ENCODE peak calls at places on chromosomes 4 and X, in five cellular contexts. A, B, X, L and S are unnamed samples. For H3K4me1, the result is how much of the 10 kb centered on the place peaks cover.

GRCh38 chr4:141464366-141464765 is 172.0 kb upstream of the IL15 start:
- DNase-seq in A (no peak), B (no peak), X (no peak), L (no peak), S (no peak)

GRCh38 chr4:85740431-85740861 is 265.5 kb downstream of the ARHGAP24 start:
- DNase-seq in A (no peak), B (no peak), X (peak), L (no peak), S (no peak)

GRCh38 chrX:39705299-39705698 is 392.5 kb downstream of the BCOR start:
- DNase-seq in A (peak), B (peak), X (peak), L (peak), S (no peak)

GRCh38 chrX:107552976-107553375 is 75.3 kb upstream of the PRPS1 start:
- DNase-seq in A (no peak), B (no peak), X (no peak), L (no peak), S (no peak)

GRCh38 chr4:138439143-138439581 is 197.0 kb upstream of the SLC7A11 start:
- DNase-seq in A (no peak), B (no peak), X (no peak), L (no peak), S (no peak)

GRCh38 chr4:151727365-151727764 is 33.4 kb downstream of the GATB start:
- DNase-seq in A (no peak), B (no peak), X (no peak), L (no peak), S (no peak)

GRCh38 chr4:158789853-158790252 is 21.0 kb downstream of the FNIP2 start:
- DNase-seq in A (no peak), B (no peak), X (no peak), L (no peak), S (no peak)

GRCh38 chrX:70509078-70509477 is 64.4 kb downstream of the DLG3 start:
- DNase-seq in A (no peak), B (no peak), X (no peak), L (no peak), S (no peak)

GRCh38 chr4:52126946-52127345 is 75.8 kb downstream of the SPATA18 start:
- DNase-seq in A (no peak), B (no peak), X (peak), L (no peak), S (peak)

GRCh38 chr4:3765271-3766206 is 646 bp upstream of the ADRA2C start:
- DNase-seq in A (no peak), B (no peak), X (peak), L (no peak), S (no peak)

GRCh38 chr4:19791422-19792113 is 460.1 kb upstream of the SLIT2 start:
- DNase-seq in A (no peak), B (no peak), X (no peak), L (no peak), S (no peak)

GRCh38 chrX:51334276-51334675 is 1.7 kb downstream of the NUDT10 start:
- DNase-seq in A (no peak), B (no peak), X (no peak), L (no peak), S (no peak)

GRCh38 chr4:150411527-150411926 is 170.4 kb upstream of the MAB21L2 start:
- DNase-seq in A (no peak), B (no peak), X (no peak), L (no peak), S (no peak)

GRCh38 chr4:2364654-2365053 is 53.8 kb downstream of the ZFYVE28 start:
- DNase-seq in A (peak), B (peak), X (no peak), L (no peak), S (no peak)

GRCh38 chr4:88244056-88244455 is 40.3 kb downstream of the PPM1K start:
- DNase-seq in A (no peak), B (no peak), X (no peak), L (no peak), S (no peak)

GRCh38 chr4:81353861-81354260 is 117.8 kb downstream of the RASGEF1B start:
- DNase-seq in A (no peak), B (no peak), X (no peak), L (no peak), S (no peak)

GRCh38 chr4:173793937-173794510 is 264.0 kb upstream of the HAND2 start:
- DNase-seq in A (no peak), B (no peak), X (peak), L (no peak), S (no peak)

GRCh38 chr4:171042989-171043524 is 770.1 kb upstream of the GALNTL6 start:
- DNase-seq in A (peak), B (peak), X (no peak), L (no peak), S (no peak)

GRCh38 chr4:76208005-76208765 is 5.4 kb downstream of the SCARB2 start:
- DNase-seq in A (peak), B (peak), X (peak), L (peak), S (no peak)

GRCh38 chr4:38162240-38162784 is 202.1 kb downstream of the PTTG2 start:
- DNase-seq in A (no peak), B (no peak), X (peak), L (no peak), S (no peak)

GRCh38 chrX:107451754-107452153 is 2.3 kb downstream of the FRMPD3 start:
- DNase-seq in A (no peak), B (no peak), X (no peak), L (no peak), S (no peak)

GRCh38 chrX:65723706-65724105 is 56.3 kb downstream of the MSN start:
- DNase-seq in A (no peak), B (no peak), X (peak), L (no peak), S (no peak)

GRCh38 chrX:109448539-109448938 is 33.3 kb downstream of the GUCY2F start:
- DNase-seq in A (no peak), B (no peak), X (no peak), L (no peak), S (no peak)

GRCh38 chr4:3780347-3781171 is 14.4 kb downstream of the ADRA2C start:
- DNase-seq in A (no peak), B (no peak), X (no peak), L (no peak), S (no peak)

GRCh38 chr4:39233783-39234182 is 51.5 kb downstream of the WDR19 start:
- DNase-seq in A (no peak), B (no peak), X (no peak), L (no peak), S (no peak)

GRCh38 chr4:40850496-40850895 is 100.7 kb downstream of the NSUN7 start:
- DNase-seq in A (no peak), B (no peak), X (no peak), L (no peak), S (no peak)

GRCh38 chrX:28010875-28011274 is 29.6 kb upstream of the DCAF8L1 start:
- DNase-seq in A (no peak), B (no peak), X (no peak), L (no peak), S (no peak)

GRCh38 chr4:55186123-55186522 is 60.7 kb upstream of the KDR start:
- DNase-seq in A (no peak), B (no peak), X (peak), L (no peak), S (no peak)

GRCh38 chr4:13527983-13528822 is 16.1 kb downstream of the NKX3-2 start:
- DNase-seq in A (no peak), B (no peak), X (peak), L (no peak), S (no peak)

GRCh38 chr4:184746532-184746870 is 12.6 kb upstream of the CENPU start:
- DNase-seq in A (no peak), B (no peak), X (peak), L (peak), S (no peak)

GRCh38 chr4:105210901-105211300 is 64.2 kb downstream of the TET2 start:
- DNase-seq in A (no peak), B (no peak), X (no peak), L (no peak), S (no peak)

GRCh38 chr4:85498068-85498733 is 23.3 kb downstream of the ARHGAP24 start:
- DNase-seq in A (peak), B (peak), X (peak), L (no peak), S (no peak)

GRCh38 chrX:74458738-74459137 is 37.4 kb downstream of the SLC16A2 start:
- DNase-seq in A (no peak), B (no peak), X (peak), L (no peak), S (no peak)

GRCh38 chrX:53223955-53224859 is 800 bp downstream of the KDM5C start:
- DNase-seq in A (no peak), B (no peak), X (peak), L (no peak), S (no peak)

GRCh38 chrX:37883196-37883595 is 35.8 kb upstream of the DYNLT3 start:
- DNase-seq in A (no peak), B (no peak), X (peak), L (no peak), S (peak)

GRCh38 chrX:56813318-56813837 is 84.3 kb downstream of the NBDY start:
- DNase-seq in A (no peak), B (no peak), X (peak), L (peak), S (no peak)

GRCh38 chrX:37603938-37604409 is 32.5 kb downstream of the LANCL3 start:
- DNase-seq in A (peak), B (no peak), X (no peak), L (no peak), S (no peak)

GRCh38 chr4:110196871-110197420 is 1.5 kb downstream of the ELOVL6 start:
- DNase-seq in A (no peak), B (no peak), X (no peak), L (peak), S (no peak)

GRCh38 chr4:153467154-153467896 is 1.2 kb downstream of the TMEM131L start:
- DNase-seq in A (peak), B (peak), X (peak), L (no peak), S (no peak)
- H3K4me1 ChIP-seq in A (under half), B (half or more), X (under half), L (under half), S (under half)

DNA sequence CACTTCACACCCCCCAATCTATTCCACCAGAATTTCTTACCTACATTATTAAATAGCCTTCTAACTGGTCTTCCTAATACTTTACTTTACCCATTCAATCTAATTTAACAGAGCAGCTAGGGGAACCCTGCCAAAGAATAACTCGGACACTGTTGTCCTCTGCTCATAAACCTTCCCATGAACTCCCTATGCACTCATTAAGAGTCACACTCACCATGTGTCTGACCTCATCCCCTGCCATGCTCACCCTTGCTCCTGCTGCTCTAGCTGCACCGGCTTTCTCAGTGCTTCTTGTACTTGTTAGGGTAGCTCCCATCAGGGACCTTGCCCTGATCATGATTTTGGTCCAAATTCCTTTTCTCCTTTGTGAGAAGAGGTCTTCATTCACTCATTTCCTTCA is 54.6 kb upstream of the GUCY1A1 start:
- DNase-seq in A (no peak), B (no peak), X (no peak), L (no peak), S (no peak)
- H3K4me1 ChIP-seq in A (under half), B (under half), X (under half), L (under half), S (under half)

GRCh38 chrX:46184749-46185148 is 360.5 kb downstream of the ZNF674 start:
- DNase-seq in A (no peak), B (no peak), X (no peak), L (no peak), S (no peak)
- H3K4me1 ChIP-seq in A (under half), B (under half), X (under half), L (under half), S (under half)

GRCh38 chr4:6944311-6945051 is 34.9 kb downstream of the TBC1D14 start:
- DNase-seq in A (no peak), B (no peak), X (peak), L (no peak), S (no peak)
- H3K4me1 ChIP-seq in A (under half), B (under half), X (under half), L (half or more), S (under half)

GRCh38 chr4:25879991-25880641 is 17.3 kb upstream of the SEL1L3 start:
- DNase-seq in A (no peak), B (no peak), X (no peak), L (no peak), S (no peak)

GRCh38 chr4:25881187-25881586 is 18.4 kb upstream of the SEL1L3 start:
- DNase-seq in A (no peak), B (no peak), X (no peak), L (no peak), S (no peak)

GRCh38 chr4:25883565-25883964 is 20.8 kb upstream of the SEL1L3 start:
- DNase-seq in A (no peak), B (no peak), X (no peak), L (no peak), S (no peak)

GRCh38 chr4:25884040-25884788 is 21.4 kb upstream of the SEL1L3 start:
- DNase-seq in A (no peak), B (no peak), X (peak), L (no peak), S (no peak)

GRCh38 chr4:25882226-25882625 is 19.4 kb upstream of the SEL1L3 start:
- DNase-seq in A (no peak), B (no peak), X (no peak), L (no peak), S (no peak)
- H3K4me1 ChIP-seq in A (under half), B (under half), X (under half), L (under half), S (under half)